ENCODE peak calls at places on chromosomes 1 and 21, in eight cellular contexts. T is HepG2, O is stomach, D is A673, F is heart right ventricle, R is OCI-LY7, E is sigmoid colon, A is esophagus muscularis mucosa. C is an unnamed sample.
A peak's percentile ranks its signal among the peaks of the same experiment; 100 is the strongest.

GRCh38 chr1:94925561-94926364 is 1.1 kb downstream of the CNN3 start:
- DNase-seq in F (peak; percentile 88), D (peak; percentile 94), O (peak; percentile 52), R (no peak), A (peak; percentile 94), T (peak; percentile 89), E (peak; percentile 91), C (peak; percentile 36)

GRCh38 chr1:200139661-200140250 is 112.2 kb downstream of the NR5A2 start:
- DNase-seq in D (peak; percentile 79), F (peak; percentile 4), E (no peak), A (no peak), R (peak; percentile 82), O (no peak), T (peak; percentile 61), C (peak; percentile 40)

GRCh38 chr1:225872075-225872430 is 10.1 kb downstream of the TMEM63A start:
- DNase-seq in R (no peak), A (no peak), T (no peak), O (no peak), F (no peak), E (no peak), D (no peak), C (no peak)

GRCh38 chr1:242391896-242392295 is 132.6 kb downstream of the PLD5 start:
- DNase-seq in E (no peak), O (no peak), D (no peak), A (no peak), T (no peak), R (no peak), F (no peak), C (no peak)

GRCh38 chr1:32937061-32937460 is 27.5 kb downstream of the RNF19B start:
- DNase-seq in T (no peak), F (no peak), D (no peak), A (no peak), O (no peak), R (no peak), E (no peak), C (no peak)

GRCh38 chr1:236524142-236524891 is 535 bp downstream of the LGALS8 start:
- DNase-seq in D (peak; percentile 83), T (peak; percentile 85), A (no peak), R (peak; percentile 48), F (peak; percentile 32), E (peak; percentile 65), O (peak; percentile 38), C (peak; percentile 86)

GRCh38 chr1:221264848-221265247 is 385.6 kb downstream of the HLX start:
- DNase-seq in E (no peak), A (no peak), R (no peak), D (no peak), T (no peak), O (no peak), F (no peak), C (no peak)

GRCh38 chr1:77636864-77637263 is 45.6 kb downstream of the ZZZ3 start:
- DNase-seq in T (no peak), F (no peak), A (no peak), R (no peak), D (no peak), E (no peak), O (no peak), C (no peak)

GRCh38 chr1:47436979-47437517 is 796 bp upstream of the FOXD2 start:
- DNase-seq in A (no peak), R (peak; percentile 47), F (no peak), E (no peak), O (no peak), T (no peak), D (peak; percentile 43), C (peak; percentile 45)

GRCh38 chr1:17745564-17745955 is 9.6 kb upstream of the ACTL8 start:
- DNase-seq in D (no peak), F (no peak), E (no peak), T (no peak), O (no peak), A (no peak), R (no peak), C (no peak)

GRCh38 chr1:224513787-224514209 is 79.2 kb upstream of the WDR26 start:
- DNase-seq in R (peak; percentile 82), A (peak; percentile 95), T (peak; percentile 54), F (peak; percentile 85), O (peak; percentile 90), E (peak; percentile 88), D (peak; percentile 91), C (peak; percentile 78)

GRCh38 chr1:65948609-65949229 is 156.0 kb downstream of the PDE4B start:
- DNase-seq in R (no peak), A (no peak), F (no peak), T (no peak), E (no peak), D (peak; percentile 12), O (no peak), C (no peak)

GRCh38 chr1:67608661-67609571 is 76.1 kb upstream of the GADD45A start:
- DNase-seq in D (no peak), O (no peak), R (no peak), A (no peak), F (no peak), T (no peak), E (no peak), C (no peak)

GRCh38 chr1:162919043-162919442 is 58.1 kb upstream of the CCDC190 start:
- DNase-seq in A (no peak), D (no peak), E (no peak), O (no peak), R (no peak), F (no peak), T (no peak), C (no peak)

GRCh38 chr1:162916821-162917613 is 56.0 kb upstream of the CCDC190 start:
- DNase-seq in E (no peak), T (no peak), D (no peak), A (no peak), O (no peak), F (no peak), R (no peak), C (no peak)

GRCh38 chr1:162914601-162915000 is 53.6 kb upstream of the CCDC190 start:
- DNase-seq in F (no peak), D (no peak), T (no peak), E (no peak), R (no peak), A (no peak), O (no peak), C (no peak)

GRCh38 chr1:162918111-162918754 is 57.3 kb upstream of the CCDC190 start:
- DNase-seq in D (no peak), F (no peak), O (no peak), E (no peak), T (no peak), R (no peak), A (no peak), C (no peak)

DNA sequence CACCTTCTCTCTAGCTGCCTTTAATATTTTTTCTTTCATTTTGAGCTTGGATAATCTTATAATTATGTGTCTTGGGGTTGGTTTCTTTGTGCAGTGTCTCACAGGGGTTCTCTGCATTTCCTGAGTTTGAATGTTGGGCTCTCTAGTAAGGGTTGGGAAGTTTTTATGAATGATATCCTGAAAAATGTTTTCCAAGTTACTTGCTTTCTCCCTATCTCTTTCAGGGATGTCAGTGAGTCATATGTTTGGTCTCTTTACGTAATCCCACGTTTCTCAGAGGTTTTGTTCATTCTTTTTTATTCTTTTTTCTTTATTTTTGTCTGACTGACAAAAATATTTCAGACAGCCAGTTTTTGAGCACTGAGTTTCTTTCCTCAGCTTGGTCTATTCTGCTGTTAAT is 55.4 kb upstream of the CCDC190 start:
- DNase-seq in O (no peak), T (no peak), F (no peak), E (no peak), A (no peak), R (no peak), D (no peak), C (no peak)
- H3K27ac ChIP-seq in O (no peak overlapping the region), T (no peak overlapping the region), F (no peak overlapping the region), E (no peak overlapping the region), A (no peak overlapping the region), R (no peak overlapping the region), D (no peak overlapping the region), C (no peak overlapping the region)

DNA sequence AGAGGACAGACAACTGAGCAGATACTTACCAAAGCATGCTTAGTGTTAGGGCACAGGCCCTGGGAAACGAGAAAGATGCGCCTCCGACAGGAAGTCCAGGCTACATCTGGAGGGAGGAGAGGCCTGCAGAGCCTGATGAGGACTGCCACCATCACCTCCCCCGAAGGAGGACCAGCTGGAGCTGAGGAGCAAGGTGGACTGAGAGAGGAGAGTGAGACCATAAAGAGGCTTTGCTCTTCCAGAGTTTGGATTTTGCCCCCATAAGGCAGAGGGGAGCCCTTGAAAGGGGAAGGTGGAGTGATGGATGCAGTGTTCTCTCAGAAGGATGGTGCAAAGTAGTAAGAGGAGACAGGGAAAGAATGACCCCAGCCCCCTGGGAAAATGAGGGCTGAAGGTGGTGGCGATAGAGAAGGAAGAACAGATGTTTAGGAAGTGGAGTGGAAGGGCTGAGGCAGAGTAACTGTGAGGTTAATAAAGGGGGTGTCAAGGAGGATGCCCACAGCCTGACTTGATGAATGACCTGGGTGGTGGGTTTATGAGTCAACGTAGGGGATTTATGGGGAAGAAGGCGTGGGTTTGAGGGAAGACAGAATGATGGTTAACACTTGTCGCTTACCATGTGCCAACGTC is 1.1 kb upstream of the SCAF4 start:
- DNase-seq in T (peak; percentile 15), F (peak; percentile 7), O (no peak), R (peak; percentile 60), A (no peak), E (peak; percentile 66), D (no peak), C (no peak)
- H3K4me3 ChIP-seq in T (peak overlapping the region; percentile 56), F (peak overlapping the region; percentile 99), O (peak overlapping the region; percentile 62), R (peak overlapping the region; percentile 85), A (peak overlapping the region; percentile 89), E (peak overlapping the region; percentile 97), D (peak overlapping the region; percentile 98), C (no peak overlapping the region)

DNA sequence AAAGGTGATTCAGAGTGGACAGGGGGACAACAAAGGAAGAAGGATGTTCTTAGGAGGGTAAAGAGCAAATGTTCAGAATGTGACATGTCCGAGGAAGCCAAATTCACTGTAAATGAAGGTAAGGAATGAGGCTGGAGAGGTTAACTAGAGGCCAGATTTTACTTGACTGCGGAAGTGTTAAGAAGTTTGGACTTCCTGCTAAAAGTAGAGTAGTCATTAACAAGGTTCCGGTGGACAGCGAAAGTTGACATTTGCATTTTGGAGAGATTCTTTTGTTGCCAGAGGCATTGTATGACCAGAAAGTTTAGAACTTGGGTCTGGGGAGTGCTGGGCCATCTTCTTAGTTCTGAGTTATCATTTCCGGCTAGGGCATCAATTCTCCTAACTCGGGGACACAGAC is 7.2 kb upstream of the ERRFI1 start:
- DNase-seq in E (no peak), A (no peak), T (no peak), O (no peak), R (no peak), F (no peak), D (no peak), C (no peak)
- H3K4me1 ChIP-seq in E (peaks cover 24% of the 10 kb centered on the region), A (peaks cover 26% of the 10 kb centered on the region), T (peaks cover 41% of the 10 kb centered on the region), O (peaks cover 5% of the 10 kb centered on the region), R (no peaks in the 10 kb centered on the region), F (peaks cover 9% of the 10 kb centered on the region), D (peaks cover 7% of the 10 kb centered on the region), C (no peaks in the 10 kb centered on the region)

GRCh38 chr1:81020506-81020905 is 780.2 kb upstream of the ADGRL2 start:
- DNase-seq in F (no peak), A (no peak), D (no peak), R (no peak), O (no peak), T (no peak), E (no peak), C (no peak)

GRCh38 chr1:81023187-81023724 is 777.5 kb upstream of the ADGRL2 start:
- DNase-seq in T (no peak), E (no peak), D (peak; percentile 24), A (no peak), O (no peak), R (no peak), F (no peak), C (no peak)

DNA sequence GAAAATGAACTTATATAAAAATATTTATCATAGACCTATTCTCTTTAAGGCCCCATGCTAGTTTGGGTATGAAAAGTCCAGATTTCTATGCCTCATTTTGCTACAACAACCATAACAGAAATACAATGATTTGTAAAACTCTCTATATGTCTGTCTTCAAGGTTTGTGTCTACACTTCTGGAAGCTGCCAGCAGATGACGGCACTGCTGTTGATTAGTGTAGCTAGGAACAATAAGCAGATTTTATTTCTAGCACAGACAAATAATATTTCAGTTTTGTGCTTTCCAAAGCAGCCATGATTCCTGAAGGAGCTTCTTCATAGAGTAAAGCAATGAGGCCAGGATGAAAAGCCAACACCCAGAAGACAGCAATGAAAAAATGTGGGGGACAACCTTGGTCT is 779.6 kb upstream of the ADGRL2 start:
- DNase-seq in A (no peak), T (no peak), E (no peak), F (no peak), D (no peak), O (no peak), R (no peak), C (no peak)
- H3K27ac ChIP-seq in A (no peak overlapping the region), T (no peak overlapping the region), E (no peak overlapping the region), F (no peak overlapping the region), D (no peak overlapping the region), O (no peak overlapping the region), R (no peak overlapping the region), C (no peak overlapping the region)